ENCODE peak calls at places on chromosomes 1 and 21, in eight cellular contexts. J is GM12878, D is Panc1, V is vagina, P is HCT116, F is transverse colon, S is spleen, H is HepG2. C is an unnamed sample.
A peak's percentile ranks its signal among the peaks of the same experiment; 100 is the strongest.

GRCh38 chr1:226967665-226968064 is 27.6 kb downstream of the COQ8A start:
- DNase-seq in J (no peak), D (no peak), V (no peak), P (no peak), F (no peak), S (no peak), H (no peak), C (no peak)

GRCh38 chr1:84689514-84690396 is 506 bp downstream of the SSX2IP start:
- DNase-seq in J (no peak), D (no peak), V (no peak), P (no peak), F (peak; percentile 56), S (peak; percentile 92), H (peak; percentile 35), C (no peak)

GRCh38 chr1:20494609-20495311 is 8.8 kb upstream of the CAMK2N1 start:
- DNase-seq in J (no peak), D (no peak), V (no peak), P (peak; percentile 90), F (no peak), S (no peak), H (no peak), C (no peak)

GRCh38 chr1:11138952-11139351 is 39.3 kb upstream of the EXOSC10 start:
- DNase-seq in J (no peak), D (no peak), V (no peak), P (no peak), F (no peak), S (no peak), H (no peak), C (no peak)

GRCh38 chr1:19737413-19737812 is 62.3 kb downstream of the TMCO4 start:
- DNase-seq in J (no peak), D (no peak), V (no peak), P (no peak), F (no peak), S (no peak), H (no peak), C (no peak)

GRCh38 chr1:180116964-180117763 is 37.5 kb upstream of the QSOX1 start:
- DNase-seq in J (no peak), D (no peak), V (no peak), P (peak; percentile 8), F (no peak), S (no peak), H (peak; percentile 79), C (no peak)

GRCh38 chr1:39683591-39684312 is 7.5 kb downstream of the HPCAL4 start:
- DNase-seq in J (no peak), D (no peak), V (no peak), P (no peak), F (no peak), S (no peak), H (no peak), C (no peak)

GRCh38 chr21:44299085-44299457 is 782 bp upstream of the PFKL start:
- DNase-seq in J (no peak), D (no peak), V (no peak), P (no peak), F (no peak), S (no peak), H (no peak), C (no peak)

GRCh38 chr21:45534591-45535331 is 7.5 kb downstream of the SLC19A1 start:
- DNase-seq in J (no peak), D (no peak), V (no peak), P (no peak), F (peak; percentile 86), S (peak; percentile 84), H (no peak), C (no peak)

GRCh38 chr1:243217401-243217800 is 37.7 kb downstream of the CEP170 start:
- DNase-seq in J (no peak), D (no peak), V (no peak), P (no peak), F (no peak), S (no peak), H (no peak), C (no peak)

GRCh38 chr1:14627608-14628489 is 29.4 kb downstream of the KAZN start:
- DNase-seq in J (no peak), D (no peak), V (no peak), P (no peak), F (no peak), S (no peak), H (no peak), C (no peak)

GRCh38 chr1:201094829-201095228 is 17.4 kb downstream of the CACNA1S start:
- DNase-seq in J (no peak), D (no peak), V (no peak), P (no peak), F (no peak), S (no peak), H (no peak), C (no peak)

GRCh38 chr1:61142726-61143500 is 60.6 kb downstream of the NFIA start:
- DNase-seq in J (no peak), D (no peak), V (no peak), P (no peak), F (no peak), S (no peak), H (no peak), C (no peak)

DNA sequence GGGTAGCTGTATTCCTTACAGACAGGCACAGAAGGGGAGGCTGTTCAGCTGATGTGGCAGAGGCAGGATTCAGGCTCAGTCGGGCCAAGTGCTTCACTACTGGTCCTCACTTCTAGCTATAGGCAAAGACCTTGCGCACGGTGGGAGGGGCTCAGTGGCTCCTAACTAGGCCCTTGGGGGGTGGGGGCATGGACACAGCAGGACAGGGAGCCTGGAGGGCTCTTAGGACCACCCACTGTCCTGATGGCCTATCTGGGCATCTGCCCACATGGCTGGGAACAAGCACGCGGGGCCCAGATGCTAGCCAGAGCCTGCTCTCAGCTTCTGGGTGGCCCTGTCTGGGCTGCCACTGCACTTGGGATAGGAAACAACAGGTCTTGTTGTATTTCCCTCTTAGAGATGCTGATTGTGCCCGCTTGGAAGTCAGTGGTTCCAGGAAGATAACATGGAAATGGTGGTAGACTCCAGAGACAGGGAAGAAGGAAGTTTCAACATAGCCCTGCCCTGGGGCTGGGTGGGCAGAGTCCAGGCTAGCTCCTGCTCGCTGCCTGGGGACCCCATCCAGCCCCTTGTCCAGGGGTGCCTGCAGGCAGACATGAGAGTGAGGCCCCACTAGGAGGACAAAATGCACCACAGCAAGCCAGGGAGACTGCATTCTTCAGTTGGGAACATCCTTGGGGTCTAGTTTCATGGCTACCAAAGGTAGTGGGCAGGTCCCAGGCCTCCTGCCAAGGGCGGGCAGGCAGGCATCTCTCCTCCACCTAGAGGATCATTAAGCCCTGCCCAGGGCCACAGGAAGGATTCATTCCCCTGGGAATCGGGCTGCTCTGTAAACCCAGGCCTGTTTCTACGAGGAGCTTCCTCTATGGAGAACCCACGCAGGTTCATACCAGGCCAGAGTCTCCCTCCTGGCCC is 102.5 kb downstream of the BCAR3 start:
- DNase-seq in J (no peak), D (no peak), V (peak; percentile 84), P (no peak), F (peak; percentile 51), S (no peak), H (no peak), C (no peak)
- TF ChIP-seq POLR2AphosphoS5 in J (no peak), D (no peak), V (no peak), P (no peak), F (no peak), S (no peak), H (no peak), C (no peak)

GRCh38 chr1:94357661-94358060 is 60.5 kb upstream of the ABCD3 start:
- DNase-seq in J (no peak), D (no peak), V (no peak), P (no peak), F (no peak), S (no peak), H (no peak), C (no peak)
- H3K4me3 ChIP-seq in J (no peak overlapping the region), D (no peak overlapping the region), V (no peak overlapping the region), P (no peak overlapping the region), F (no peak overlapping the region), S (no peak overlapping the region), H (no peak overlapping the region), C (no peak overlapping the region)

DNA sequence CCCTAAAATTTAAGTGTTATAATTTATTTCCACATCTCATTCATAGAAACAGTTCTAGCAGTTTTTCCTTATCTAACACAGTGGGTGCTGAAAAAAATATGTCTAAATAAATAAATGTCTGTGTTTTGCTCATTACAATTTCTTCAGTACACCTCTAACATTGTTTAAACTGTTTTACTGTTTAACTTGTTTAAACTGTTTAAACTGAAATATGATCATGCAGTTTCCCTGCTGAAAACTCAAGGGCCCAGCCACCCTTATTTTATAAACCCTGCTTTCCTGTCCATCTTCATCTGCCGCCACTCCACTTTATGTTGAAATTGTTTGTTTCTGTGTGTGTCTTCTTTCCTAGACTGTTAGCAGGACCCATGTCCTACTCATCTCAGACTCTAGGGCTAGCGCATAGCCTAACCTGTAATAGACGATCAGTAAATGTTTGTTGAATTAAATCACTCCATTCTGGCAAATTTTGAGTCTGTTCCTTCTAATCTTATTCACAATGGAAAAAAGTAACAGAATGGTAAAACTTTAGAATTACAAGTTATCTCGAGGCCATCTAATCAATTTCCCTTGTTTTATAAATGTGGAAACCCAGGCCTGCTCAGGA is 9.4 kb upstream of the PIK3C2B start:
- DNase-seq in J (no peak), D (no peak), V (no peak), P (no peak), F (no peak), S (no peak), H (peak; percentile 55), C (no peak)
- TF ChIP-seq POLR2AphosphoS5 in J (no peak), D (no peak), V (no peak), P (no peak), F (no peak), S (no peak), H (no peak), C (no peak)

GRCh38 chr1:232952514-232953175 is 2.2 kb downstream of the NTPCR start:
- DNase-seq in J (peak; percentile 28), D (peak; percentile 53), V (no peak), P (peak; percentile 57), F (peak; percentile 67), S (no peak), H (peak; percentile 51), C (no peak)

GRCh38 chr1:232950197-232950918 is at the start of gene NTPCR:
- DNase-seq in J (peak; percentile 79), D (peak; percentile 82), V (no peak), P (peak; percentile 83), F (peak; percentile 97), S (peak; percentile 97), H (peak; percentile 84), C (peak; percentile 52)

GRCh38 chr1:232950919-232951579 is 638 bp downstream of the NTPCR start:
- DNase-seq in J (no peak), D (no peak), V (no peak), P (no peak), F (peak; percentile 39), S (no peak), H (peak; percentile 24), C (no peak)

GRCh38 chr1:232951605-232952004 is 1.2 kb downstream of the NTPCR start:
- DNase-seq in J (no peak), D (no peak), V (no peak), P (no peak), F (no peak), S (no peak), H (no peak), C (no peak)

DNA sequence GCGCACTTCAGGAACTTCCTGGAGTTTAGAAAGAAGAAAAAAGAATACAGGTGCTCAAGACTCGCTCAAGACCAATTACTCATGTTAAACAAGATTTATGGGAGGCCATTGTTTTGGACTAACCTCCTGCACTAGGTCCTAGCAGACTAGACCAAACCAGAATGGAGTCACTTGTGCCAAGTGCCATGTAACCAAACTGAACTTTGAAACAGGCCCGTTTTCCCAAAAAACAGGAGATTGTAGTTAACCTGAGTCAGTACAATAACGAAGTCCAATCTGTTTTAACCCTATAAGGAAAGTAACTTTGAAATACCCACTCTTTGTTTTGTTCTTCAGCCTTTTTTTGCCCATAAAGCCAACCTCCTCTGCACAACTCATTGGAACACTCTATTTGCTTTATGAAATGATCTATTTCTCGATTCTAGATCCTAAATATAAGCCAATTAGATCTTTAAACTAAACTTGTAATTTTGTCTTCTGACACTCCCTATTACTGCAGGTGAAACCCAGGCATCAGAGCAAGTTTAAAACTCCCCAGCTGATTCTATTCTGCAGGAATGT is 695 bp upstream of the NTPCR start:
- DNase-seq in J (no peak), D (no peak), V (no peak), P (no peak), F (no peak), S (no peak), H (no peak), C (no peak)
- H3K4me3 ChIP-seq in J (peak overlapping the region; percentile 70), D (peak overlapping the region; percentile 95), V (peak overlapping the region; percentile 69), P (peak overlapping the region; percentile 72), F (peak overlapping the region; percentile 84), S (peak overlapping the region; percentile 84), H (peak overlapping the region; percentile 78), C (peak overlapping the region; percentile 95)

C was measured in SK-N-MC.